ENCODE peak calls at places on chromosome 2, in six cellular contexts. V is AG04450, G is NCI-H2029 treated with DMSO at 0.1 percent for 48 hours, X is non-pigmented ciliary epithelial cell, C is HT-29, H is AG09309. W is an unnamed sample.

GRCh38 chr2:162244559-162245031 is 1.4 kb upstream of the FAP start:
- DNase-seq in C (peak), H (peak), X (peak), G (no peak), V (no peak), W (no peak)

GRCh38 chr2:185284696-185285095 is 453.9 kb upstream of the FSIP2 start:
- DNase-seq in C (no peak), X (no peak), V (no peak), H (no peak), G (no peak), W (no peak)

GRCh38 chr2:99878951-99879350 is 263.4 kb downstream of the AFF3 start:
- DNase-seq in V (peak), C (no peak), H (no peak), G (no peak), X (no peak), W (no peak)

GRCh38 chr2:188678921-188679320 is 295.3 kb upstream of the COL3A1 start:
- DNase-seq in C (no peak), G (no peak), H (peak), X (no peak), V (no peak), W (no peak)

GRCh38 chr2:187379869-187380268 is 68.2 kb downstream of the CALCRL start:
- DNase-seq in C (no peak), H (no peak), G (no peak), V (no peak), X (no peak), W (no peak)

GRCh38 chr2:8361930-8362329 is 319.9 kb upstream of the ID2 start:
- DNase-seq in C (no peak), X (no peak), G (no peak), H (no peak), V (no peak), W (no peak)

GRCh38 chr2:119011162-119011909 is 69.3 kb downstream of the MARCO start:
- DNase-seq in C (peak), H (no peak), G (no peak), X (no peak), V (no peak), W (peak)

GRCh38 chr2:99259465-99259864 is 4.0 kb upstream of the LYG2 start:
- DNase-seq in V (no peak), X (no peak), H (no peak), C (no peak), G (no peak), W (no peak)

GRCh38 chr2:54878182-54878581 is 154.7 kb downstream of the EML6 start:
- DNase-seq in X (no peak), C (no peak), G (no peak), V (no peak), H (no peak), W (no peak)

GRCh38 chr2:61670591-61671503 is 132.7 kb upstream of the XPO1 start:
- DNase-seq in X (no peak), C (peak), H (no peak), V (no peak), G (peak), W (peak)

GRCh38 chr2:40160730-40161129 is 291.2 kb downstream of the SLC8A1 start:
- DNase-seq in G (no peak), C (no peak), H (no peak), V (peak), X (no peak), W (no peak)

GRCh38 chr2:195535911-195536522 is 121.0 kb upstream of the SLC39A10 start:
- DNase-seq in V (no peak), H (no peak), G (no peak), X (no peak), C (no peak), W (no peak)

GRCh38 chr2:1691366-1691765 is 52.9 kb downstream of the PXDN start:
- DNase-seq in V (no peak), X (no peak), C (no peak), H (no peak), G (no peak), W (no peak)

GRCh38 chr2:39871291-39871761 is 92.3 kb upstream of the THUMPD2 start:
- DNase-seq in G (no peak), X (peak), V (peak), H (peak), C (no peak), W (no peak)

GRCh38 chr2:229313591-229313990 is 42.5 kb upstream of the PID1 start:
- DNase-seq in G (no peak), C (no peak), H (no peak), X (no peak), V (no peak), W (no peak)

GRCh38 chr2:126634273-126634861 is 21.6 kb upstream of the GYPC start:
- DNase-seq in V (no peak), G (no peak), X (no peak), H (no peak), C (peak), W (no peak)

GRCh38 chr2:31382452-31383120 is 32.0 kb downstream of the XDH start:
- DNase-seq in V (peak), C (no peak), H (no peak), G (no peak), X (no peak), W (no peak)

GRCh38 chr2:66957677-66958076 is 439.5 kb upstream of the ETAA1 start:
- DNase-seq in V (no peak), G (no peak), C (no peak), H (no peak), X (no peak), W (no peak)

GRCh38 chr2:217821536-217822147 is 181.2 kb downstream of the TNS1 start:
- DNase-seq in G (no peak), H (no peak), C (no peak), X (no peak), V (no peak), W (no peak)

GRCh38 chr2:32061973-32062861 is 1.1 kb upstream of the SPAST start:
- DNase-seq in G (peak), H (no peak), X (no peak), V (no peak), C (peak), W (peak)

GRCh38 chr2:237132799-237133198 is 47.1 kb downstream of the COPS8 start:
- DNase-seq in V (no peak), G (no peak), X (no peak), H (no peak), C (peak), W (no peak)

GRCh38 chr2:238654479-238654878 is 193.4 kb upstream of the TWIST2 start:
- DNase-seq in C (no peak), X (no peak), G (no peak), V (no peak), H (no peak), W (no peak)

GRCh38 chr2:96954490-96954846 is 31.9 kb downstream of the FAM178B start:
- DNase-seq in G (peak), C (no peak), H (no peak), X (no peak), V (no peak), W (no peak)

GRCh38 chr2:18387479-18388206 is 172.8 kb downstream of the RDH14 start:
- DNase-seq in V (peak), X (peak), G (peak), C (peak), H (peak), W (peak)

GRCh38 chr2:232333361-232334135 is 45.0 kb upstream of the ALPP start:
- DNase-seq in C (no peak), V (no peak), G (no peak), X (no peak), H (no peak), W (no peak)

GRCh38 chr2:97935719-97936161 is 60.0 kb downstream of the TMEM131 start:
- DNase-seq in G (no peak), X (no peak), H (peak), C (no peak), V (peak), W (no peak)

GRCh38 chr2:165687376-165687775 is 106.7 kb downstream of the GALNT3 start:
- DNase-seq in V (no peak), G (no peak), X (no peak), C (no peak), H (no peak), W (no peak)

GRCh38 chr2:111704246-111704645 is 179.7 kb downstream of the ANAPC1 start:
- DNase-seq in G (no peak), V (peak), X (no peak), H (no peak), C (no peak), W (no peak)

GRCh38 chr2:173048901-173049661 is 26.6 kb upstream of the MAP3K20 start:
- DNase-seq in H (peak), V (peak), X (peak), C (peak), G (no peak), W (no peak)

GRCh38 chr2:10165282-10165681 is 42.7 kb downstream of the RRM2 start:
- DNase-seq in G (no peak), V (no peak), C (no peak), H (no peak), X (no peak), W (no peak)

GRCh38 chr2:241035142-241035817 is 36.9 kb downstream of the SNED1 start:
- DNase-seq in C (no peak), H (no peak), V (no peak), X (no peak), G (no peak), W (no peak)

GRCh38 chr2:241540391-241540765 is 18.2 kb upstream of the BOK start:
- DNase-seq in V (no peak), G (no peak), H (no peak), X (no peak), C (no peak), W (no peak)

GRCh38 chr2:152307863-152308262 is 27.1 kb upstream of the FMNL2 start:
- DNase-seq in V (no peak), X (no peak), C (no peak), G (no peak), H (no peak), W (no peak)

GRCh38 chr2:178324072-178324471 is 126.9 kb downstream of the PRKRA start:
- DNase-seq in G (no peak), C (no peak), X (no peak), V (no peak), H (no peak), W (no peak)

GRCh38 chr2:27303093-27304025 is 4.9 kb downstream of the UCN start:
- DNase-seq in G (peak), C (peak), X (no peak), H (no peak), V (no peak), W (no peak)

GRCh38 chr2:6845903-6846302 is 19.8 kb downstream of the CMPK2 start:
- DNase-seq in V (no peak), G (no peak), C (no peak), X (no peak), H (no peak), W (no peak)

GRCh38 chr2:32946314-32947075 is at the start of gene LTBP1:
- DNase-seq in X (no peak), V (no peak), G (no peak), H (no peak), C (peak), W (peak)